ENCODE peak calls at places on chromosomes 12 and 14, in nine cellular contexts. O, G, L, P, Z, N, Q, K and V are unnamed samples.

GRCh38 chr12:25352078-25352918 is 101.6 kb upstream of the KRAS start:
- DNase-seq in O (no peak), G (no peak), L (no peak), P (peak), Z (peak), N (peak), Q (peak), K (no peak), V (peak)

GRCh38 chr14:55170526-55170925 is 20.9 kb downstream of the DLGAP5 start:
- DNase-seq in O (no peak), G (no peak), L (no peak), P (no peak), Z (no peak), N (no peak), Q (peak), K (no peak), V (peak)

GRCh38 chr12:109518820-109519665 is 41.6 kb downstream of the UBE3B start:
- DNase-seq in O (no peak), G (peak), L (peak), P (peak), Z (peak), N (peak), Q (peak), K (peak), V (peak)

GRCh38 chr14:73829526-73830431 is 21.9 kb upstream of the PTGR2 start:
- DNase-seq in O (peak), G (no peak), L (peak), P (peak), Z (peak), N (peak), Q (peak), K (peak), V (peak)

GRCh38 chr12:262817-263216 is at the start of gene SLC6A13:
- DNase-seq in O (no peak), G (no peak), L (no peak), P (no peak), Z (no peak), N (no peak), Q (no peak), K (no peak), V (no peak)

GRCh38 chr12:39412210-39412609 is 30.7 kb downstream of the KIF21A start:
- DNase-seq in O (no peak), G (no peak), L (no peak), P (no peak), Z (no peak), N (no peak), Q (no peak), K (no peak), V (no peak)

GRCh38 chr12:115261691-115262398 is 577.9 kb upstream of the TBX3 start:
- DNase-seq in O (no peak), G (peak), L (peak), P (no peak), Z (no peak), N (peak), Q (peak), K (no peak), V (peak)

GRCh38 chr14:103625361-103626095 is 3.5 kb upstream of the KLC1 start:
- DNase-seq in O (no peak), G (no peak), L (peak), P (no peak), Z (no peak), N (no peak), Q (no peak), K (no peak), V (no peak)

GRCh38 chr12:114689075-114689994 is 5.4 kb upstream of the TBX3 start:
- DNase-seq in O (no peak), G (no peak), L (no peak), P (no peak), Z (no peak), N (no peak), Q (no peak), K (no peak), V (no peak)

GRCh38 chr14:55540847-55541773 is 38.9 kb upstream of the KTN1 start:
- DNase-seq in O (no peak), G (no peak), L (no peak), P (no peak), Z (no peak), N (no peak), Q (no peak), K (no peak), V (peak)

GRCh38 chr12:81077686-81078441 is at the start of gene ACSS3:
- DNase-seq in O (peak), G (peak), L (no peak), P (no peak), Z (no peak), N (peak), Q (peak), K (no peak), V (peak)

GRCh38 chr14:62980693-62981092 is 64.6 kb downstream of the KCNH5 start:
- DNase-seq in O (no peak), G (no peak), L (no peak), P (no peak), Z (no peak), N (no peak), Q (no peak), K (no peak), V (no peak)
- TF ChIP-seq CTCF in O (no peak), G (no peak), L (no peak), P (no peak), Z (no peak), N (no peak), Q (no peak), K (no peak), V (no peak)

GRCh38 chr12:122064780-122065588 is 13.6 kb upstream of the MLXIP start:
- DNase-seq in O (no peak), G (peak), L (no peak), P (no peak), Z (no peak), N (peak), Q (peak), K (peak), V (peak)
- H3K4me3 ChIP-seq in O (no peak), G (no peak), L (no peak), P (peak), Z (no peak), N (no peak), Q (peak), K (peak), V (peak)

GRCh38 chr14:75252254-75252837 is 26.3 kb upstream of the FOS start:
- DNase-seq in O (no peak), G (peak), L (no peak), P (no peak), Z (no peak), N (no peak), Q (no peak), K (no peak), V (no peak)
- TF ChIP-seq CTCF in O (no peak), G (no peak), L (no peak), P (no peak), Z (no peak), N (no peak), Q (no peak), K (no peak), V (no peak)

GRCh38 chr14:79293482-79293881 is 917.8 kb downstream of the DIO2 start:
- DNase-seq in O (no peak), G (no peak), L (no peak), P (no peak), Z (no peak), N (no peak), Q (no peak), K (no peak), V (no peak)

GRCh38 chr14:79299162-79299561 is 912.1 kb downstream of the DIO2 start:
- DNase-seq in O (no peak), G (no peak), L (no peak), P (no peak), Z (no peak), N (no peak), Q (no peak), K (no peak), V (no peak)

GRCh38 chr14:79294506-79294905 is 916.8 kb downstream of the DIO2 start:
- DNase-seq in O (no peak), G (no peak), L (no peak), P (no peak), Z (no peak), N (no peak), Q (no peak), K (no peak), V (no peak)

GRCh38 chr14:79295385-79295784 is 915.9 kb downstream of the DIO2 start:
- DNase-seq in O (no peak), G (no peak), L (no peak), P (no peak), Z (no peak), N (no peak), Q (no peak), K (no peak), V (no peak)

DNA sequence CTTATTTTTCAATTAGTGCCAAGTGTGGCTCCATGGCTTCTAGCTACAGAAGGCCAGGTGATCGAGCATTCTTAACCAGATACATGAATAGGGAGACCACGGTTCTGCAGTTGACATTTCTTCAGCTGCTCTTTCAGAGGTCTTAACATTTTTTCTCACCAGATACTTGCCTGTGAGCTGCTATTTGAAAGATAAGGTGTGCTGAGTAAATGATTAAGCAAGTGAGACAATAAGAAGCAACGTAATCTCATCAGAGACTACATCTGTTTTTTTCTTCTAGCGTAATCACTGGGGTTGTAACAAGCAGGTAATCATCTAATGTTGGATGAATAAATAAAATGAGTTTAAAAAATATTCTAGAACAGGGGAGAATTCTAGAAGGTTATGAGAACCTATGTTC is 912.9 kb downstream of the DIO2 start:
- DNase-seq in O (no peak), G (no peak), L (no peak), P (no peak), Z (no peak), N (no peak), Q (no peak), K (no peak), V (no peak)
- H3K4me3 ChIP-seq in O (no peak), G (no peak), L (no peak), P (no peak), Z (no peak), N (no peak), Q (no peak), K (no peak), V (no peak)

DNA sequence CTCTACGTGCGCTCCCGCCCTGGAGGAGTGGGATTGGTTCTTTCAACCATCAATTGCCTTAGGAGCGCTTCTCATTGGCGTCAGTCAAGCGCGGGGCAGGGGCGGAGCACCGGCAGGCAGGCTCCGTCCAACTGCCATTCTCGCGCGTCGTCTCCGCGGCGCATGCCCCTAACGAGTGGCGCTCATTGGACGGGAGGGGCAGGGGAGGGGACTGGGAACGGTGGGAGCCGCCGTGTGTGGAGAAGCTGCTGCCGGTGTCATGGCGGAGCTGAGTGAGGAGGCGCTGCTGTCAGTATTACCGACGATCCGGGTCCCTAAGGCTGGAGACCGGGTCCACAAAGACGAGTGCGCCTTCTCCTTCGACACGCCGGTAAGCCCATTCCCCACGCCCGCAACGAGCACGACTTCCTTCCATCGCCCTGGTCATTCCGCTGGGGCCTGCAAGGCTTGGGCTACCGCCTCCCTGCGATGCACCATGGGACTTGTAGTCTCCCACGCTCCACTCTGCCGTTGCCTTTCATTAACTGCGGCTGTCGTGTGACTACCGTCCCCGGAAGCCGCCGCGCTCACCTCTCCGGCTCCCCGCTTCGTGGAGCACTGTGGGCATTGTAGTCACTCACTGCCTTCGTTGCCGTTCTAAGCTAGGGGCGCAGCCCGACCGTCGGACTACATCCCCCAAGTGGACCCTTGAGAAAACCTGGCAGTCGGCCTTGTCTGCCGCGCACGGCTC is at the start of gene USP5:
- DNase-seq in O (peak), G (peak), L (peak), P (peak), Z (peak), N (peak), Q (peak), K (peak), V (peak)
- TF ChIP-seq CTCF in O (no peak), G (no peak), L (no peak), P (no peak), Z (no peak), N (no peak), Q (no peak), K (no peak), V (no peak)

DNA sequence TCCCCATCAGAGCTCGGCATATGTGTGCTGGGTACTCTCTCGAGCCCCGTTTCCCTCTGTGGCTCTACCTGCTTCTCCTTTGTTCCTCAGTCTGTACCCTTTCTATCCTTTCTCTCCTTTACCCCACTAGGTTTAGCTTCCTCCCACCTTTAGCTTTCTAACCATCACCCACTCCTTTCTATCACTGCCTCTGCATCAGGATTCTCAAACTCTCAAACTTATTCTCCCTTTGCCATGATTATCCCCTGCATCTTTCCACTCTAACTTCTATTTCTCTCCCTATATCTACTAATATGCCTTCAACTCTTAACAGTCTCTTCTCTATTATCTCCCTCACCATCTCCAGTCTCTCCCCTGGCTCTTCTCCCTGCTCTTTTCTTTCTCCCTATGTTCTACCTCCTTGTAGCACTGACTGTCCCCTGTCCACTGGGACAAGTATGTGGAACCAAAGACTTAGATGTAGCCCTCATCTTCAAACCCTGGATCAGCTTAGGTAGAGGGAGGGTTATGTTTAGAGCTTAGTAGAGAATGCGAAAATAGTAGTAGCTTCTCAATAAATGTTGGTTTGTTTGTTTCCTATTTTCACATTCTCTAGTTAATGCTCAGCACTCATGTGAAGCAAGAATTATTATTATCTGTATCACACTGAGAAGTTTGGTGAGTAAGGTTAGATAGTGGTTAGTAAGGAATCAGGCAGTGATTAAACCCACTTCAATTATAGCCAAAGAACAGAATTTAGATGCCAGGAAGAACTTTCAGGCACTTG is 3.4 kb downstream of the GDF11 start:
- DNase-seq in O (no peak), G (no peak), L (no peak), P (no peak), Z (no peak), N (peak), Q (no peak), K (no peak), V (no peak)
- H3K4me3 ChIP-seq in O (no peak), G (no peak), L (no peak), P (peak), Z (no peak), N (peak), Q (no peak), K (no peak), V (no peak)

DNA sequence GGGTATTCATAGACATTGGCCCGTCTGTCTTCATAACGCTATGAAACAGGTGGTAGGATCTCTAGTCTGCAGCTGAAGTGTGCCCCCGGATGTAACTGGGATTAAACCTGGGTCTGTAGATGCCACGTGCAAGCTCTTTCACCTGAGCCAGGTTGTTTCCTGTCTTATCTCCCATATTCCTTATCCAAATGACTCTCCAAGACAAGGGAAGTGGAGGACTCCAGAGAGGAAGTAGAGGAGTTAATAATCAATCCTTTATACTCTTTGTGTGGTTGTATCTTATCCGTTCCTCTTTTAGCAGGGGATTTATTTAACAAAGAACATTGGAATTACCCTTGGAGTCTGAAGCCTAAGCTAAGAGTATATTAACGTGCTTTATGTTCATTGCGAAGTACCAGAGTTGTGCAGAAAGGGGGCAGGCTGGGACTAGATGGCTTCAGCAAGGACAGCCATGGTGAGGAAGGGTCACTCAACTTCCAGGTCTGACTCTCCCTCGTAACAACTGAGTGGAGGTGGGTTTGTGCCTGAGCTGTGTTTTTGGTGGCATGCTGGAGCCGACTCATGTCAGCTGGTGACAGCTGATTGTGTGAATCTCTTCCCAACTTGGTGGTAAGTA is 82.9 kb downstream of the RIN3 start:
- DNase-seq in O (peak), G (no peak), L (no peak), P (no peak), Z (no peak), N (no peak), Q (no peak), K (no peak), V (no peak)
- TF ChIP-seq CTCF in O (no peak), G (no peak), L (peak), P (no peak), Z (no peak), N (no peak), Q (peak), K (no peak), V (no peak)

GRCh38 chr14:90521930-90522483 is 125.2 kb downstream of the CALM1 start:
- DNase-seq in O (no peak), G (no peak), L (no peak), P (no peak), Z (no peak), N (no peak), Q (no peak), K (no peak), V (no peak)
- H3K4me3 ChIP-seq in O (no peak), G (no peak), L (no peak), P (no peak), Z (no peak), N (no peak), Q (no peak), K (no peak), V (no peak)